ENCODE peak calls at places on chromosomes 3 and 15, in four cellular contexts. D is WTC11, S is K562, P is GM12878. E is an unnamed sample.

GRCh38 chr3:188877381-188877780 is 294.4 kb upstream of the TPRG1 start:
- DNase-seq in D (no peak), S (no peak), P (no peak), E (no peak)

GRCh38 chr3:121431717-121432517 is 113.9 kb downstream of the POLQ start:
- DNase-seq in D (no peak), S (no peak), P (peak; percentile 62), E (peak; percentile 35)

GRCh38 chr3:35772364-35773009 is 133.2 kb downstream of the ARPP21 start:
- DNase-seq in D (no peak), S (no peak), P (no peak), E (no peak)

GRCh38 chr3:36796896-36797295 is 32.5 kb upstream of the DCLK3 start:
- DNase-seq in D (no peak), S (no peak), P (no peak), E (no peak)

GRCh38 chr3:112136959-112137693 is 4.1 kb upstream of the GCSAM start:
- DNase-seq in D (peak; percentile 36), S (no peak), P (no peak), E (peak; percentile 42)

GRCh38 chr3:32126305-32127015 is 20.0 kb downstream of the GPD1L start:
- DNase-seq in D (no peak), S (no peak), P (no peak), E (no peak)

GRCh38 chr3:148697311-148698189 is at the start of gene AGTR1:
- DNase-seq in D (peak; percentile 79), S (no peak), P (no peak), E (no peak)

GRCh38 chr15:67406257-67406861 is 114.6 kb upstream of the C15orf61 start:
- DNase-seq in D (no peak), S (peak; percentile 25), P (no peak), E (no peak)

GRCh38 chr3:122793568-122794416 is at the start of gene HSPBAP1:
- DNase-seq in D (peak; percentile 92), S (peak; percentile 82), P (peak; percentile 68), E (peak; percentile 84)

GRCh38 chr15:40279437-40280141 is 3.3 kb downstream of the ANKRD63 start:
- DNase-seq in D (peak; percentile 89), S (peak; percentile 79), P (no peak), E (peak; percentile 29)

GRCh38 chr3:183114779-183115178 is 15.5 kb upstream of the MCCC1 start:
- DNase-seq in D (peak; percentile 50), S (no peak), P (no peak), E (no peak)

GRCh38 chr15:70240082-70240481 is 142.4 kb upstream of the TLE3 start:
- DNase-seq in D (no peak), S (no peak), P (peak; percentile 50), E (no peak)

GRCh38 chr3:47096955-47097354 is 67.0 kb downstream of the SETD2 start:
- DNase-seq in D (no peak), S (no peak), P (no peak), E (no peak)

GRCh38 chr3:38059148-38059547 is 20.1 kb downstream of the DLEC1 start:
- DNase-seq in D (no peak), S (peak; percentile 38), P (no peak), E (no peak)

GRCh38 chr3:12301513-12301912 is 12.6 kb downstream of the PPARG start:
- DNase-seq in D (no peak), S (no peak), P (no peak), E (no peak)

GRCh38 chr3:36366308-36366707 is 14.0 kb upstream of the STAC start:
- DNase-seq in D (no peak), S (no peak), P (no peak), E (no peak)

GRCh38 chr3:101809178-101810022 is 30.4 kb downstream of the NXPE3 start:
- DNase-seq in D (no peak), S (peak; percentile 28), P (no peak), E (peak; percentile 29)

GRCh38 chr3:146088840-146089239 is 72.1 kb downstream of the PLOD2 start:
- DNase-seq in D (no peak), S (no peak), P (no peak), E (no peak)

GRCh38 chr3:13115616-13115910 is 42.3 kb upstream of the IQSEC1 start:
- DNase-seq in D (no peak), S (no peak), P (no peak), E (no peak)

GRCh38 chr3:67947808-67948508 is 293.5 kb upstream of the SUCLG2 start:
- DNase-seq in D (peak; percentile 55), S (no peak), P (no peak), E (peak; percentile 70)

GRCh38 chr3:157838457-157838856 is 267.8 kb downstream of the SHOX2 start:
- DNase-seq in D (no peak), S (no peak), P (no peak), E (no peak)

GRCh38 chr3:145981057-145981456 is 179.9 kb downstream of the PLOD2 start:
- DNase-seq in D (no peak), S (no peak), P (no peak), E (no peak)

GRCh38 chr15:33994005-33994615 is 25.8 kb downstream of the CHRM5 start:
- DNase-seq in D (peak; percentile 60), S (no peak), P (no peak), E (peak; percentile 45)

GRCh38 chr15:61921093-61921492 is 139.2 kb downstream of the VPS13C start:
- DNase-seq in D (no peak), S (no peak), P (no peak), E (no peak)

GRCh38 chr3:173584834-173585831 is 187.6 kb downstream of the NLGN1 start:
- DNase-seq in D (peak; percentile 68), S (no peak), P (no peak), E (no peak)

GRCh38 chr15:79078003-79078402 is 12.6 kb downstream of the RASGRF1 start:
- DNase-seq in D (no peak), S (no peak), P (no peak), E (no peak)

GRCh38 chr15:40063563-40064011 is 24.6 kb upstream of the SRP14 start:
- DNase-seq in D (no peak), S (no peak), P (no peak), E (no peak)

GRCh38 chr3:69698728-69699127 is 40.5 kb upstream of the MITF start:
- DNase-seq in D (no peak), S (no peak), P (no peak), E (no peak)

GRCh38 chr15:89477411-89478242 is 18.8 kb downstream of the RHCG start:
- DNase-seq in D (no peak), S (no peak), P (no peak), E (no peak)

GRCh38 chr15:42974202-42974862 is 53.8 kb upstream of the TTBK2 start:
- DNase-seq in D (no peak), S (no peak), P (no peak), E (no peak)

GRCh38 chr3:170589113-170589512 is 3.2 kb upstream of the SLC7A14 start:
- DNase-seq in D (no peak), S (no peak), P (no peak), E (no peak)

GRCh38 chr3:170585008-170585936 is 603 bp downstream of the SLC7A14 start:
- DNase-seq in D (peak; percentile 45), S (no peak), P (no peak), E (no peak)

GRCh38 chr3:170584585-170585007 is 1.3 kb downstream of the SLC7A14 start:
- DNase-seq in D (peak; percentile 93), S (peak; percentile 76), P (no peak), E (peak; percentile 37)

DNA sequence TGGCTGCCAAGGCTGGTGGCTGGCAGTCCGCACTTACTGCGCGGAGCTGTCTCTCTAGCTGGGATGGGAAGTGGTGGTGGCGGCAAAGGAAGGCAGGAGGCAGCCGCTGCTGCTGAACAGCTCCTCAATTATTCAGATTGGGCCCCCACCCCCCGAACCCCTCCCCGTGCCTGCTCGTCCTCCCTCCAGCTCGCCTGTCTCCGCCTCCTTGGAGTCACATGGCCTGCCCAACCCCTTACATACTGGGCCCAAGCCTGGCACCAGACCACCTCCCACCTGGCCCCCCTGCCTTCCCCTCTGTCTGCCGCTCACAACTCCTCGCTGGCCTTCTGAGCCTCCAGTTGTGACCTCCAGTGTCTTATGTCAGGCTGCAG is at the start of gene SLC7A14:
- DNase-seq in D (peak; percentile 59), S (no peak), P (no peak), E (no peak)
- TF ChIP-seq ETV6 in D (no peak), S (no peak), P (no peak), E (no peak)

GRCh38 chr3:163721596-163721995 is 1356.7 kb downstream of the SI start:
- DNase-seq in D (no peak), S (no peak), P (no peak), E (no peak)

GRCh38 chr3:163726125-163726524 is 1352.2 kb downstream of the SI start:
- DNase-seq in D (no peak), S (no peak), P (no peak), E (no peak)

DNA sequence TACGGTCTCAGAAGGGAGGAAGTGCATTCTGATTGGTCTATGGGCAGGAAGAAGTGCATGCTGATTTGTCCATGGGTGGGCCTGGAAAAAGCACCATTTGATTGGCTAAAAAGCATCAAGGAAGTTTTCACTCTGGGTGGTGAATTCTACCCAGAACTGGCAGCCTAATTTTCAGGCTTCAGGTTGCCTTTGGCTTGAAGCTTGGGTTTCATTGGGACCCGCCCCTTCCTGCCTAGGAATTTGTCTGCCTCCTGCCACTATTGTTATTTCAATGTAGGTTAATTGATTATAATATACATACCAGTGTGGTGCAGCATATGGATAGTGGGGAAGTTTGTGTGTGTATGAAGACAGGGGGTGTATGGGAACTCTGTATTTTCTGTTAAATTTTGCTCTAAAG is 1355.9 kb downstream of the SI start:
- DNase-seq in D (peak; percentile 75), S (no peak), P (no peak), E (no peak)
- TF ChIP-seq ETV6 in D (no peak), S (no peak), P (no peak), E (no peak)

GRCh38 chr3:49007068-49007770 is at the start of gene WDR6:
- DNase-seq in D (peak; percentile 97), S (peak; percentile 91), P (peak; percentile 96), E (peak; percentile 95)

GRCh38 chr3:49005298-49005680 is 1.9 kb upstream of the WDR6 start:
- DNase-seq in D (no peak), S (no peak), P (no peak), E (no peak)

GRCh38 chr3:49007771-49008528 is 759 bp downstream of the WDR6 start:
- DNase-seq in D (peak; percentile 95), S (peak; percentile 85), P (no peak), E (peak; percentile 39)

GRCh38 chr3:49005998-49006397 is 1.2 kb upstream of the WDR6 start:
- DNase-seq in D (no peak), S (no peak), P (no peak), E (no peak)

DNA sequence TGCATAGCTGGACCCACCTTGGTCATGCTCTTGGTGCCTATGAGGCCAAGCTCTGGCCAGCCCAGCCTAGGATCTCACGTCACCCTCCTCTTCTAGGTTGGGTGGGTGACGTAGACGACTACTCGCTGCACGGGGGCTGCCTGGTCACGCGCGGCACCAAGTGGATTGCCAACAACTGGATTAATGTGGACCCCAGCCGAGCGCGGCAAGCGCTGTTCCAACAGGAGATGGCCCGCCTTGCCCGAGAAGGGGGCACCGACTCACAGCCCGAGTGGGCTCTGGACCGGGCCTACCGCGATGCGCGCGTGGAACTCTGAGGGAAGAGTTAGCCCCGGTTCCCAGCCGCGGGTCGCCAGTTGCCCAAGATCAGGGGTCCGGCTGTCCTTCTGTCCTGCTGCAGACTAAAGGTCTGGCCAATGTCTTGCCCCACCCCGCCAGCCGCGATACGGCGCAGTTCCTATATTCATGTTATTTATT is 562 bp upstream of the WDR6 start:
- DNase-seq in D (no peak), S (peak; percentile 21), P (no peak), E (no peak)
- TF ChIP-seq ETV6 in D (no peak), S (no peak), P (no peak), E (no peak)

GRCh38 chr15:41621200-41622193 is 38.7 kb upstream of the MGA start:
- DNase-seq in D (peak; percentile 85), S (no peak), P (peak; percentile 28), E (peak; percentile 78)
- TF ChIP-seq ETV6 in D (peak; percentile 97), S (no peak), P (no peak), E (peak; percentile 89)

E was measured in HepG2.